ENCODE peak calls at places on chromosomes 13 and 19, in seven cellular contexts. B, E, Q, N, W, L and T are unnamed samples.

GRCh38 chr13:111043575-111043982 is 71.5 kb upstream of the ARHGEF7 start:
- DNase-seq in B (peak; percentile 60), E (no peak), Q (no peak), N (peak; percentile 12), W (peak; percentile 45), L (no peak), T (no peak)

GRCh38 chr19:18119243-18120105 is 21.9 kb downstream of the MAST3 start:
- DNase-seq in B (no peak), E (no peak), Q (no peak), N (no peak), W (no peak), L (no peak), T (no peak)

GRCh38 chr13:100363351-100363750 is 225.2 kb downstream of the GGACT start:
- DNase-seq in B (peak; percentile 72), E (no peak), Q (no peak), N (peak; percentile 74), W (no peak), L (no peak), T (peak; percentile 70)

GRCh38 chr19:31448221-31448657 is 99.0 kb upstream of the TSHZ3 start:
- DNase-seq in B (peak; percentile 86), E (no peak), Q (peak; percentile 22), N (peak; percentile 69), W (peak; percentile 82), L (no peak), T (peak; percentile 89)

GRCh38 chr19:21812448-21812847 is 23.5 kb downstream of the ZNF43 start:
- DNase-seq in B (no peak), E (no peak), Q (no peak), N (no peak), W (no peak), L (no peak), T (no peak)

GRCh38 chr19:51359294-51359693 is 6.9 kb downstream of the ETFB start:
- DNase-seq in B (peak; percentile 68), E (peak; percentile 88), Q (no peak), N (peak; percentile 90), W (no peak), L (no peak), T (peak; percentile 95)

GRCh38 chr13:28533441-28534166 is 38.7 kb upstream of the FLT1 start:
- DNase-seq in B (no peak), E (no peak), Q (no peak), N (no peak), W (no peak), L (no peak), T (no peak)

GRCh38 chr13:43377149-43377548 is 353.8 kb downstream of the DNAJC15 start:
- DNase-seq in B (no peak), E (peak; percentile 4), Q (no peak), N (peak; percentile 65), W (peak; percentile 52), L (no peak), T (peak; percentile 10)

GRCh38 chr19:18193388-18194207 is 580 bp downstream of the MPV17L2 start:
- DNase-seq in B (no peak), E (no peak), Q (no peak), N (no peak), W (no peak), L (no peak), T (no peak)

GRCh38 chr13:98556968-98557591 is 19.8 kb downstream of the STK24 start:
- DNase-seq in B (peak; percentile 91), E (no peak), Q (no peak), N (peak; percentile 65), W (no peak), L (no peak), T (peak; percentile 32)

GRCh38 chr19:566403-566802 is 6.0 kb upstream of the BSG start:
- DNase-seq in B (peak; percentile 71), E (no peak), Q (no peak), N (no peak), W (no peak), L (no peak), T (peak; percentile 31)

GRCh38 chr13:47835470-47836228 is 165.4 kb downstream of the SUCLA2 start:
- DNase-seq in B (peak; percentile 37), E (no peak), Q (no peak), N (no peak), W (no peak), L (no peak), T (no peak)